ENCODE peak calls at places on chromosomes 3 and 15, in four cellular contexts. One of them, this sample, is unnamed.

GRCh38 chr15:70154440-70155347 is 57.0 kb upstream of the TLE3 start:
- DNase-seq in GM12878: no peak
- DNase-seq in H1: no peak
- DNase-seq in HepG2: no peak
- DNase-seq in this sample: no peak

GRCh38 chr3:137803215-137803614 is 39.1 kb downstream of the SOX14 start:
- DNase-seq in H1: no peak
- DNase-seq in HepG2: no peak
- DNase-seq in GM12878: no peak
- DNase-seq in this sample: no peak

GRCh38 chr3:53729618-53730017 is 116.6 kb downstream of the CHDH start:
- DNase-seq in HepG2: peak; percentile 56
- DNase-seq in H1: no peak
- DNase-seq in GM12878: no peak
- DNase-seq in this sample: no peak

GRCh38 chr3:112699436-112699978 is 58.6 kb upstream of the CCDC80 start:
- DNase-seq in HepG2: no peak
- DNase-seq in GM12878: no peak
- DNase-seq in H1: no peak
- DNase-seq in this sample: no peak

GRCh38 chr3:8524249-8524648 is 22.6 kb downstream of the LMCD1 start:
- DNase-seq in GM12878: no peak
- DNase-seq in HepG2: no peak
- DNase-seq in H1: no peak
- DNase-seq in this sample: no peak

GRCh38 chr3:132626955-132627354 is 29.9 kb downstream of the ACKR4 start:
- DNase-seq in HepG2: no peak
- DNase-seq in GM12878: no peak
- DNase-seq in H1: peak; percentile 53
- DNase-seq in this sample: no peak

GRCh38 chr15:34621675-34622074 is 38.2 kb upstream of the GOLGA8B start:
- DNase-seq in H1: no peak
- DNase-seq in GM12878: no peak
- DNase-seq in HepG2: peak; percentile 3
- DNase-seq in this sample: no peak

GRCh38 chr3:184666422-184666821 is 45.4 kb downstream of the MAGEF1 start:
- DNase-seq in H1: no peak
- DNase-seq in HepG2: no peak
- DNase-seq in GM12878: no peak
- DNase-seq in this sample: no peak

GRCh38 chr3:132803889-132804288 is 81.7 kb upstream of the NPHP3 start:
- DNase-seq in H1: peak; percentile 49
- DNase-seq in GM12878: no peak
- DNase-seq in HepG2: no peak
- DNase-seq in this sample: peak; percentile 18

GRCh38 chr15:80118956-80119355 is 33.8 kb upstream of the FAH start:
- DNase-seq in HepG2: no peak
- DNase-seq in H1: no peak
- DNase-seq in GM12878: no peak
- DNase-seq in this sample: no peak

GRCh38 chr15:78708713-78709112 is 67.7 kb upstream of the CHRNB4 start:
- DNase-seq in H1: no peak
- DNase-seq in GM12878: no peak
- DNase-seq in HepG2: no peak
- DNase-seq in this sample: no peak

GRCh38 chr3:37973250-37974054 is 17.1 kb upstream of the VILL start:
- DNase-seq in HepG2: no peak
- DNase-seq in H1: no peak
- DNase-seq in GM12878: no peak
- DNase-seq in this sample: no peak

GRCh38 chr3:14235896-14236295 is 57.3 kb downstream of the LSM3 start:
- DNase-seq in H1: no peak
- DNase-seq in HepG2: no peak
- DNase-seq in GM12878: no peak
- DNase-seq in this sample: no peak

GRCh38 chr15:98856540-98856907 is 151.1 kb downstream of the PGPEP1L start:
- DNase-seq in HepG2: no peak
- DNase-seq in H1: no peak
- DNase-seq in GM12878: no peak
- DNase-seq in this sample: no peak

GRCh38 chr15:29409890-29410289 is 140.3 kb upstream of the NSMCE3 start:
- DNase-seq in GM12878: no peak
- DNase-seq in H1: no peak
- DNase-seq in HepG2: no peak
- DNase-seq in this sample: no peak

DNA sequence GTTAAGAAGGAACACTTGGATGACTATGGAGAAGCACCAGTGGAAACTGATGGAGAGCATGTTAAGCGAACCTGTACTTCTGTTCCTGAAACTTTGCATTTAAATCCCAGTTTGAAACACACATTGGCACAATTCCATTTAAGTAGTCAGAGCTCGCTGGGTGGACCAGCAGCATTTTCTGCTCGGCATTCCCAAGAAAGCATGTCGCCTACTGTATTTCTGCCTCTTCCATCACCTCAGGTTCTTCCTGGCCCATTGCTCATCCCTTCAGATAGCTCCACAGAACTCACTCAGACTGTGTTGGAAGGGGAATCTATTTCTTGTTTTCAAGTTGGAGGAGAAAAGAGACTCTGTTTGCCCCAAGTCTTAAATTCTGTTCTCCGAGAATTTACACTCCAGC is 3.0 kb downstream of the SKIL start:
- DNase-seq in GM12878: no peak
- DNase-seq in HepG2: no peak
- DNase-seq in H1: no peak
- DNase-seq in this sample: no peak
- H3K4me3 ChIP-seq in GM12878: peak overlapping the region; percentile 17
- H3K4me3 ChIP-seq in HepG2: no peak overlapping the region
- H3K4me3 ChIP-seq in H1: peak overlapping the region; percentile 2
- H3K4me3 ChIP-seq in this sample: no peak overlapping the region

DNA sequence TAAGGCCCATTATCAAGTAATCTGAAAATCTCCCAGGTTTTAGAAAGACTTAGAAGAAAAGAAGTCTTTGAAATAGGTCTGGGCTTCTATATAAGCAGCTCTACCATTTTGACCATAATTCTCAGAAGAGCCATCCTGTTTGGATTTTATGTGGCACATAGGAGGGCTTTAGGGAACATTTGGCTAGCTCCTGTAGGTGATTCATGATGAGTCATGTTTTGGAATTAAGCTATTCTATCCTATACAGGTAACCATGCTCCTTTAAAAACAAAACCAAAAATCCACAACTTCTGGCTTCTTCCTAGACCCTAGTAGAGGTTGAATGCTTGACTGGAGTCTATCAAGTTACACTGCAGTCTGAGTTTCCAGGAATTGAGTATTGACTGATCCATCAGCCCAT is 8.9 kb downstream of the SST start:
- DNase-seq in H1: no peak
- DNase-seq in HepG2: no peak
- DNase-seq in GM12878: no peak
- DNase-seq in this sample: no peak
- TF ChIP-seq SUZ12 in H1: no peak
- TF ChIP-seq SUZ12 in HepG2: no peak
- TF ChIP-seq SUZ12 in GM12878: no peak
- TF ChIP-seq SUZ12 in this sample: no peak

GRCh38 chr3:46928297-46928696 is 48.2 kb downstream of the CCDC12 start:
- DNase-seq in HepG2: no peak
- DNase-seq in H1: no peak
- DNase-seq in GM12878: peak; percentile 88
- DNase-seq in this sample: no peak

GRCh38 chr3:46926447-46926846 is 48.9 kb downstream of the PTH1R start:
- DNase-seq in HepG2: no peak
- DNase-seq in H1: no peak
- DNase-seq in GM12878: no peak
- DNase-seq in this sample: no peak

GRCh38 chr3:46927718-46928073 is 48.8 kb downstream of the CCDC12 start:
- DNase-seq in HepG2: no peak
- DNase-seq in H1: no peak
- DNase-seq in GM12878: no peak
- DNase-seq in this sample: no peak

GRCh38 chr3:46926039-46926438 is 48.5 kb downstream of the PTH1R start:
- DNase-seq in GM12878: no peak
- DNase-seq in HepG2: no peak
- DNase-seq in H1: no peak
- DNase-seq in this sample: no peak

DNA sequence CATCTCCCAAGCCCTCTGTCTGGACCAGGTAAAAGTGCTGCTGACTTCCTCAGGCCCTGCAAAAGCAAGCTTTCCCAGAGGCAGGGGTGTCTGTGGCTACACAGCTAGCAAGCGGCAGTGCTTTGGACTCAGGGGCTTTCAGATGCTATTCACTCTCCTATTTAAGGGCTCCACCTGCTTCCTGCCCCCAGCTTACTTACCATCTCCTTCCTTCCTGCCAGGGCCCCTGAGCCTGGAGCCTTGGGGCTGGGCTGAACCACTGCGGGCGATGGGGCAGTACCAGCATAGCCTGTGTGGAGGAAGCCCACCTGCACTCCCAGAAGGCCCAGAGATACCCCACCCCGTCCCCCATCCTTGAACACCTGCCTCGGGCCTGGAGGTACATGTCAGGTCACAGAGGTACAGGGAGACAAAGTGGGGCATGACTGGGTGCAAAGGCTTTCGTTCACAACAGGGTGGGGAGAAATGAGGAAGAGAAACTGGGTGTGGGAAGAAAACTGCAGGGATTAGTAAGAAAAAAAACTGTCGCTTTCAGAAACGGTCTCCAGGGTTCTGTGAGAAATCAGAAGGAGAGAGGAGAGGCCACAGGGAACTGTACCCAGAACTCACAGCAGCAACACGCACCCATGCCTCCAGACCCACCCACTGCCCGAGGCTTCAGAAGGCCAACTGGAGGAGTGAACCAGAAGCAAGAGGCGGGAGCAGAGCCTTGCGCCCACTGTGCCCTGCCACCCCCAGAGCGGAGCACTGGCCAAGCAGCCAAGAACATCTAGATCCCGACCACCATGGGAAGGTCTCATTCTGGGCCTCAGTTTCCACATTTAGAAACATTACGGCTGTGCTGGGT is 49.5 kb downstream of the CCDC12 start:
- DNase-seq in H1: no peak
- DNase-seq in GM12878: peak; percentile 98
- DNase-seq in HepG2: no peak
- DNase-seq in this sample: no peak
- H3K4me3 ChIP-seq in H1: no peak overlapping the region
- H3K4me3 ChIP-seq in GM12878: peak overlapping the region; percentile 44
- H3K4me3 ChIP-seq in HepG2: no peak overlapping the region
- H3K4me3 ChIP-seq in this sample: no peak overlapping the region

GRCh38 chr15:66737243-66738010 is 35.4 kb downstream of the SMAD6 start:
- DNase-seq in GM12878: no peak
- DNase-seq in H1: no peak
- DNase-seq in HepG2: no peak
- DNase-seq in this sample: no peak

GRCh38 chr15:66733976-66734375 is 31.9 kb downstream of the SMAD6 start:
- DNase-seq in GM12878: no peak
- DNase-seq in H1: no peak
- DNase-seq in HepG2: no peak
- DNase-seq in this sample: no peak

GRCh38 chr15:66735909-66736305 is 33.9 kb downstream of the SMAD6 start:
- DNase-seq in H1: no peak
- DNase-seq in GM12878: no peak
- DNase-seq in HepG2: no peak
- DNase-seq in this sample: no peak

GRCh38 chr15:66738116-66738515 is 36.1 kb downstream of the SMAD6 start:
- DNase-seq in HepG2: no peak
- DNase-seq in H1: no peak
- DNase-seq in GM12878: no peak
- DNase-seq in this sample: no peak

GRCh38 chr15:66734961-66735908 is 33.2 kb downstream of the SMAD6 start:
- DNase-seq in GM12878: no peak
- DNase-seq in H1: no peak
- DNase-seq in HepG2: no peak
- DNase-seq in this sample: no peak
- TF ChIP-seq SUZ12 in GM12878: no peak
- TF ChIP-seq SUZ12 in H1: no peak
- TF ChIP-seq SUZ12 in HepG2: no peak
- TF ChIP-seq SUZ12 in this sample: no peak

DNA sequence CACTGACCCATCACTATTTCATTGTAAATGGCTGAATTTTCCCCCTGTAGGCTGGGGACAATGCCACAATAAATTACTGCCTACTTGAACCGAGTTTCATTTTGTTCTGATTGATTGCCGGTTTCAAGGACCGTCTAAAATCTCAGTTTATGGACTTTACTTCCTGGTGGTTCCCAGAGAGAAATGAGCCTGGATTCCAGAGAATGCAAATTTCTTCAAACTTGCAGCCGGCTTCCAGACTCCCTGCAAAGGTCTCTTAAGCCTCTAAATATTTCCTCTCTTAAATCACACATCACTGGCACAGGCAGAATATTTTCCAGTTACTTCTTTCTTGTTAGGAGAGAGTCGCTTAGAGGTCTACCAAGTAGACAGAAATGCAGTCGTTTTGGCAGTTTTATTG is 284.3 kb upstream of the NR2E3 start:
- DNase-seq in HepG2: no peak
- DNase-seq in H1: no peak
- DNase-seq in GM12878: no peak
- DNase-seq in this sample: no peak
- H3K4me3 ChIP-seq in HepG2: no peak overlapping the region
- H3K4me3 ChIP-seq in H1: no peak overlapping the region
- H3K4me3 ChIP-seq in GM12878: no peak overlapping the region
- H3K4me3 ChIP-seq in this sample: no peak overlapping the region

DNA sequence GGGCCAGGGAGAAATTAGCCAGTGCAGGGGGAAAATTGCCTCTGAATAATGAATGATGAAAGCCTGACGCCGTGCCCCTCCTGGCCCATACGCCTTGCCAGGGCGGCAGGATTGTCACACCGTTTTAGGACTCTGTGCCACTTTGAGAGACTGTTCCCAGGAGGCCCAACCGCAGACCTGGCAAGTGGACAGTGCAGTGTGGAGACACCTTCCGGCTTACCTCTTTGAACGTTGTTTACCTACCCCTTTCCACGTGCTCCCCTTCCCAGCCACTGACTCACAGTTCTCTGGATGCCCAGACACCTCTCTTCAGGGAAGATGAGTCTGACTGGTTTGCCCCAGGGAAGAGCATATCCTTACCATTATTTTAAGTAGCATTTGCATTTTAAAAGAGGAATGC is 84.0 kb upstream of the PXYLP1 start:
- DNase-seq in HepG2: peak; percentile 82
- DNase-seq in GM12878: no peak
- DNase-seq in H1: peak; percentile 45
- DNase-seq in this sample: peak; percentile 5
- TF ChIP-seq SUZ12 in HepG2: no peak
- TF ChIP-seq SUZ12 in GM12878: no peak
- TF ChIP-seq SUZ12 in H1: no peak
- TF ChIP-seq SUZ12 in this sample: no peak

DNA sequence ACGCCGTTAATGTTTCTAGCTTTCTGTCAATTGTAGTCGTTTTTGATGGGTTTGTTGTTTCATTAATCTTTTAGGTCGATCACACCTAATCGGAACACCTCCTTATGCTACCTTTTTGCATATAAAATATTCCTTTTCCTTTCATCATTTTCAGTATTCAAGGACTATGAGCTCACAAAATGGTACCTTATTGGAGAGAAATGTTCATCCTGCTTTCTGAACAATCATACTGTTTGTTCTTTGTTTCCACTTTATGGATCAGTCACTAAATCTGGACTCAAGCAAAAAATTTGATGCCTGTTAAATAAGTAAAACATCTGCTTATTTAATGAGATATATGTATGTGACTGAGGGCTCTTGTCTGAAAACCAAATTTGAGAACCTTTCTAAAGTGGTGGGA is 1.1 kb downstream of the KIF15 start:
- DNase-seq in H1: no peak
- DNase-seq in HepG2: no peak
- DNase-seq in GM12878: no peak
- DNase-seq in this sample: no peak
- H3K4me3 ChIP-seq in H1: peak overlapping the region; percentile 91
- H3K4me3 ChIP-seq in HepG2: peak overlapping the region; percentile 94
- H3K4me3 ChIP-seq in GM12878: peak overlapping the region; percentile 79
- H3K4me3 ChIP-seq in this sample: peak overlapping the region; percentile 95